ENCODE peak calls at places on chromosomes 7 and 10, in seven cellular contexts. One of them, this sample, is unnamed.

GRCh38 chr7:70042533-70042932 is 444.3 kb downstream of the AUTS2 start:
- DNase-seq in astrocyte of the spinal cord: peak; percentile 52
- DNase-seq in stimulated activated CD8-positive, alpha-beta memory T cell treated with anti-CD3 and anti-CD28 coated beads, Interleukin-7, amount 100 ng/mL, for 1 hour: no peak
- DNase-seq in foreskin keratinocyte: peak; percentile 41
- DNase-seq in skeletal muscle cell: peak; percentile 84
- DNase-seq in T follicular helper cell: no peak
- DNase-seq in H4: peak; percentile 96
- DNase-seq in this sample: peak; percentile 4

GRCh38 chr7:73433924-73434700 is 534 bp downstream of the FZD9 start:
- DNase-seq in astrocyte of the spinal cord: no peak
- DNase-seq in stimulated activated CD8-positive, alpha-beta memory T cell treated with anti-CD3 and anti-CD28 coated beads, Interleukin-7, amount 100 ng/mL, for 1 hour: no peak
- DNase-seq in foreskin keratinocyte: no peak
- DNase-seq in skeletal muscle cell: no peak
- DNase-seq in T follicular helper cell: no peak
- DNase-seq in H4: no peak
- DNase-seq in this sample: no peak

GRCh38 chr10:121130382-121130781 is 279.2 kb downstream of the WDR11 start:
- DNase-seq in astrocyte of the spinal cord: no peak
- DNase-seq in stimulated activated CD8-positive, alpha-beta memory T cell treated with anti-CD3 and anti-CD28 coated beads, Interleukin-7, amount 100 ng/mL, for 1 hour: no peak
- DNase-seq in foreskin keratinocyte: no peak
- DNase-seq in skeletal muscle cell: no peak
- DNase-seq in T follicular helper cell: no peak
- DNase-seq in H4: no peak
- DNase-seq in this sample: no peak

GRCh38 chr7:18570890-18571478 is 75.4 kb downstream of the HDAC9 start:
- DNase-seq in astrocyte of the spinal cord: peak; percentile 71
- DNase-seq in stimulated activated CD8-positive, alpha-beta memory T cell treated with anti-CD3 and anti-CD28 coated beads, Interleukin-7, amount 100 ng/mL, for 1 hour: no peak
- DNase-seq in foreskin keratinocyte: peak; percentile 25
- DNase-seq in skeletal muscle cell: no peak
- DNase-seq in T follicular helper cell: no peak
- DNase-seq in H4: peak; percentile 85
- DNase-seq in this sample: peak; percentile 74

GRCh38 chr10:15370212-15370740 is 813 bp downstream of the FAM171A1 start:
- DNase-seq in astrocyte of the spinal cord: peak; percentile 25
- DNase-seq in stimulated activated CD8-positive, alpha-beta memory T cell treated with anti-CD3 and anti-CD28 coated beads, Interleukin-7, amount 100 ng/mL, for 1 hour: no peak
- DNase-seq in foreskin keratinocyte: peak; percentile 22
- DNase-seq in skeletal muscle cell: no peak
- DNase-seq in T follicular helper cell: peak; percentile 2
- DNase-seq in H4: no peak
- DNase-seq in this sample: peak; percentile 30

GRCh38 chr10:120422459-120422858 is 34.6 kb upstream of the PLPP4 start:
- DNase-seq in astrocyte of the spinal cord: peak; percentile 92
- DNase-seq in stimulated activated CD8-positive, alpha-beta memory T cell treated with anti-CD3 and anti-CD28 coated beads, Interleukin-7, amount 100 ng/mL, for 1 hour: no peak
- DNase-seq in foreskin keratinocyte: peak; percentile 83
- DNase-seq in skeletal muscle cell: peak; percentile 83
- DNase-seq in T follicular helper cell: no peak
- DNase-seq in H4: peak; percentile 60
- DNase-seq in this sample: peak; percentile 61

GRCh38 chr10:71761541-71762113 is 11.7 kb downstream of the VSIR start:
- DNase-seq in astrocyte of the spinal cord: no peak
- DNase-seq in stimulated activated CD8-positive, alpha-beta memory T cell treated with anti-CD3 and anti-CD28 coated beads, Interleukin-7, amount 100 ng/mL, for 1 hour: no peak
- DNase-seq in foreskin keratinocyte: no peak
- DNase-seq in skeletal muscle cell: no peak
- DNase-seq in T follicular helper cell: no peak
- DNase-seq in H4: no peak
- DNase-seq in this sample: no peak

GRCh38 chr10:29681700-29682444 is 47.1 kb upstream of the SVIL start:
- DNase-seq in astrocyte of the spinal cord: no peak
- DNase-seq in stimulated activated CD8-positive, alpha-beta memory T cell treated with anti-CD3 and anti-CD28 coated beads, Interleukin-7, amount 100 ng/mL, for 1 hour: no peak
- DNase-seq in foreskin keratinocyte: no peak
- DNase-seq in skeletal muscle cell: no peak
- DNase-seq in T follicular helper cell: peak; percentile 43
- DNase-seq in H4: no peak
- DNase-seq in this sample: no peak

GRCh38 chr7:44072364-44073231 is 7.2 kb upstream of the PGAM2 start:
- DNase-seq in astrocyte of the spinal cord: peak; percentile 90
- DNase-seq in stimulated activated CD8-positive, alpha-beta memory T cell treated with anti-CD3 and anti-CD28 coated beads, Interleukin-7, amount 100 ng/mL, for 1 hour: no peak
- DNase-seq in foreskin keratinocyte: peak; percentile 87
- DNase-seq in skeletal muscle cell: peak; percentile 62
- DNase-seq in T follicular helper cell: peak; percentile 19
- DNase-seq in H4: peak; percentile 88
- DNase-seq in this sample: peak; percentile 91

GRCh38 chr10:73591935-73592699 is 975 bp upstream of the USP54 start:
- DNase-seq in astrocyte of the spinal cord: peak; percentile 64
- DNase-seq in stimulated activated CD8-positive, alpha-beta memory T cell treated with anti-CD3 and anti-CD28 coated beads, Interleukin-7, amount 100 ng/mL, for 1 hour: no peak
- DNase-seq in foreskin keratinocyte: peak; percentile 30
- DNase-seq in skeletal muscle cell: no peak
- DNase-seq in T follicular helper cell: no peak
- DNase-seq in H4: peak; percentile 84
- DNase-seq in this sample: peak; percentile 65

GRCh38 chr10:9096288-9096687 is 1041.8 kb downstream of the GATA3 start:
- DNase-seq in astrocyte of the spinal cord: no peak
- DNase-seq in stimulated activated CD8-positive, alpha-beta memory T cell treated with anti-CD3 and anti-CD28 coated beads, Interleukin-7, amount 100 ng/mL, for 1 hour: peak; percentile 1
- DNase-seq in foreskin keratinocyte: no peak
- DNase-seq in skeletal muscle cell: no peak
- DNase-seq in T follicular helper cell: peak; percentile 36
- DNase-seq in H4: no peak
- DNase-seq in this sample: no peak

This sample was measured in cardiac fibroblast.